ENCODE peak calls at places on chromosomes 13 and 19, in six cellular contexts. One of them, this sample, is unnamed.

GRCh38 chr19:3644351-3645066 is 17.9 kb upstream of the CACTIN start:
- DNase-seq in HFF-Myc: no peak
- DNase-seq in GM13976: no peak
- DNase-seq in fibroblast of pulmonary artery: peak; percentile 31
- DNase-seq in uterus: no peak
- DNase-seq in neural crest cell: no peak
- DNase-seq in this sample: no peak

GRCh38 chr13:34671136-34671535 is 270.9 kb upstream of the NBEA start:
- DNase-seq in HFF-Myc: no peak
- DNase-seq in uterus: no peak
- DNase-seq in neural crest cell: no peak
- DNase-seq in GM13976: no peak
- DNase-seq in fibroblast of pulmonary artery: no peak
- DNase-seq in this sample: no peak

GRCh38 chr19:47756953-47757608 is 11.7 kb downstream of the NOP53 start:
- DNase-seq in uterus: no peak
- DNase-seq in neural crest cell: no peak
- DNase-seq in HFF-Myc: no peak
- DNase-seq in fibroblast of pulmonary artery: no peak
- DNase-seq in GM13976: peak; percentile 8
- DNase-seq in this sample: no peak

GRCh38 chr19:8615813-8616596 is 5.5 kb upstream of the ADAMTS10 start:
- DNase-seq in fibroblast of pulmonary artery: peak; percentile 69
- DNase-seq in neural crest cell: peak; percentile 75
- DNase-seq in uterus: peak; percentile 38
- DNase-seq in GM13976: peak; percentile 67
- DNase-seq in HFF-Myc: no peak
- DNase-seq in this sample: peak; percentile 60

GRCh38 chr19:8831832-8832131 is 322 bp downstream of the ZNF558 start:
- DNase-seq in fibroblast of pulmonary artery: no peak
- DNase-seq in uterus: no peak
- DNase-seq in GM13976: no peak
- DNase-seq in HFF-Myc: no peak
- DNase-seq in neural crest cell: no peak
- DNase-seq in this sample: no peak

GRCh38 chr13:27969073-27969865 is at the start of gene CDX2:
- DNase-seq in HFF-Myc: no peak
- DNase-seq in GM13976: peak; percentile 21
- DNase-seq in uterus: no peak
- DNase-seq in fibroblast of pulmonary artery: no peak
- DNase-seq in neural crest cell: no peak
- DNase-seq in this sample: no peak

GRCh38 chr13:19172647-19173030 is 9.0 kb downstream of the TUBA3C start:
- DNase-seq in HFF-Myc: no peak
- DNase-seq in fibroblast of pulmonary artery: no peak
- DNase-seq in GM13976: no peak
- DNase-seq in neural crest cell: no peak
- DNase-seq in uterus: no peak
- DNase-seq in this sample: no peak

GRCh38 chr19:41308450-41309224 is 1.3 kb upstream of the CCDC97 start:
- DNase-seq in GM13976: peak; percentile 81
- DNase-seq in neural crest cell: peak; percentile 98
- DNase-seq in uterus: peak; percentile 95
- DNase-seq in fibroblast of pulmonary artery: peak; percentile 92
- DNase-seq in HFF-Myc: peak; percentile 85
- DNase-seq in this sample: peak; percentile 93

GRCh38 chr13:99948907-99949656 is 22.5 kb downstream of the ZIC5 start:
- DNase-seq in GM13976: no peak
- DNase-seq in fibroblast of pulmonary artery: no peak
- DNase-seq in neural crest cell: no peak
- DNase-seq in uterus: no peak
- DNase-seq in HFF-Myc: no peak
- DNase-seq in this sample: no peak

GRCh38 chr19:5560156-5560555 is 7.6 kb downstream of the TINCR start:
- DNase-seq in GM13976: no peak
- DNase-seq in HFF-Myc: no peak
- DNase-seq in uterus: no peak
- DNase-seq in fibroblast of pulmonary artery: no peak
- DNase-seq in neural crest cell: no peak
- DNase-seq in this sample: no peak

GRCh38 chr13:103243495-103243894 is 177.3 kb upstream of the SLC10A2 start:
- DNase-seq in HFF-Myc: no peak
- DNase-seq in fibroblast of pulmonary artery: no peak
- DNase-seq in uterus: no peak
- DNase-seq in GM13976: no peak
- DNase-seq in neural crest cell: no peak
- DNase-seq in this sample: no peak

GRCh38 chr13:28022848-28023518 is 34.5 kb upstream of the URAD start:
- DNase-seq in neural crest cell: peak; percentile 1
- DNase-seq in uterus: no peak
- DNase-seq in HFF-Myc: no peak
- DNase-seq in fibroblast of pulmonary artery: peak; percentile 16
- DNase-seq in GM13976: no peak
- DNase-seq in this sample: no peak

GRCh38 chr13:109821038-109821545 is 34.7 kb upstream of the IRS2 start:
- DNase-seq in fibroblast of pulmonary artery: no peak
- DNase-seq in HFF-Myc: no peak
- DNase-seq in uterus: no peak
- DNase-seq in GM13976: no peak
- DNase-seq in neural crest cell: no peak
- DNase-seq in this sample: no peak

GRCh38 chr19:6616011-6616410 is 25.1 kb upstream of the CD70 start:
- DNase-seq in HFF-Myc: no peak
- DNase-seq in GM13976: peak; percentile 40
- DNase-seq in uterus: no peak
- DNase-seq in fibroblast of pulmonary artery: peak; percentile 36
- DNase-seq in neural crest cell: no peak
- DNase-seq in this sample: peak; percentile 77

GRCh38 chr13:77893066-77893465 is 25.6 kb downstream of the EDNRB start:
- DNase-seq in GM13976: no peak
- DNase-seq in uterus: no peak
- DNase-seq in HFF-Myc: no peak
- DNase-seq in neural crest cell: peak; percentile 2
- DNase-seq in fibroblast of pulmonary artery: no peak
- DNase-seq in this sample: no peak

GRCh38 chr13:76326343-76326742 is 559.9 kb downstream of the KCTD12 start:
- DNase-seq in neural crest cell: no peak
- DNase-seq in HFF-Myc: no peak
- DNase-seq in GM13976: no peak
- DNase-seq in uterus: no peak
- DNase-seq in fibroblast of pulmonary artery: no peak
- DNase-seq in this sample: no peak

GRCh38 chr13:26112843-26113242 is 61.0 kb upstream of the SHISA2 start:
- DNase-seq in fibroblast of pulmonary artery: no peak
- DNase-seq in GM13976: no peak
- DNase-seq in HFF-Myc: no peak
- DNase-seq in neural crest cell: no peak
- DNase-seq in uterus: no peak
- DNase-seq in this sample: peak; percentile 2
- TF ChIP-seq CTCF in fibroblast of pulmonary artery: peak; percentile 7
- TF ChIP-seq CTCF in GM13976: no peak
- TF ChIP-seq CTCF in HFF-Myc: peak; percentile 16
- TF ChIP-seq CTCF in neural crest cell: peak; percentile 49
- TF ChIP-seq CTCF in uterus: no peak
- TF ChIP-seq CTCF in this sample: peak; percentile 38

GRCh38 chr13:97566907-97567306 is 132.9 kb downstream of the RAP2A start:
- DNase-seq in HFF-Myc: no peak
- DNase-seq in neural crest cell: no peak
- DNase-seq in fibroblast of pulmonary artery: no peak
- DNase-seq in uterus: no peak
- DNase-seq in GM13976: no peak
- DNase-seq in this sample: no peak
- TF ChIP-seq CTCF in HFF-Myc: no peak
- TF ChIP-seq CTCF in neural crest cell: no peak
- TF ChIP-seq CTCF in fibroblast of pulmonary artery: no peak
- TF ChIP-seq CTCF in uterus: no peak
- TF ChIP-seq CTCF in GM13976: no peak
- TF ChIP-seq CTCF in this sample: no peak

DNA sequence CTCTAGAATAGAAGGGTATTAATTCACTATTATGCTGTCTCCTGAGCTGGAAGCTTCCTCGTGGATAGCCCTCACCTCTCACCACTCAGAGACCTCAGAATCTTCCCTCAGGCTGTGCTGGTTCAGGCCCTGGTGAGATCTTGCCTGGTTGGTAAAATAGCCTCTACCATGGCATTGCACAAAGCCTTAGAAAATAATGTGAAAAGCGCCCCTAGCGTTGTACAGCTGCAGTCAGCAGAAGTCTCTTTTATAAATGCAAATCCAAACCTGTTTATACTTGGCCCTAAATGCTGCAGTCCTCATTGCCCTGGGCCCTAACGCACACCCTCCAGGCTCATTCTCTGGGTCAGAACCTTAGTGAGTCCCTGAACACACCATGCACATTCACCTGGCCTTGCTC is 150.9 kb downstream of the KCTD15 start:
- DNase-seq in GM13976: no peak
- DNase-seq in HFF-Myc: no peak
- DNase-seq in fibroblast of pulmonary artery: peak; percentile 1
- DNase-seq in uterus: no peak
- DNase-seq in neural crest cell: no peak
- DNase-seq in this sample: peak; percentile 18
- TF ChIP-seq CTCF in GM13976: no peak
- TF ChIP-seq CTCF in HFF-Myc: no peak
- TF ChIP-seq CTCF in fibroblast of pulmonary artery: peak; percentile 19
- TF ChIP-seq CTCF in uterus: no peak
- TF ChIP-seq CTCF in neural crest cell: no peak
- TF ChIP-seq CTCF in this sample: peak; percentile 4

GRCh38 chr13:108615241-108615640 is 14.2 kb upstream of the MYO16 start:
- DNase-seq in neural crest cell: no peak
- DNase-seq in HFF-Myc: no peak
- DNase-seq in uterus: no peak
- DNase-seq in fibroblast of pulmonary artery: no peak
- DNase-seq in GM13976: no peak
- DNase-seq in this sample: no peak

GRCh38 chr13:108606424-108606823 is 23.0 kb upstream of the MYO16 start:
- DNase-seq in fibroblast of pulmonary artery: no peak
- DNase-seq in uterus: no peak
- DNase-seq in HFF-Myc: no peak
- DNase-seq in GM13976: no peak
- DNase-seq in neural crest cell: no peak
- DNase-seq in this sample: no peak

GRCh38 chr13:108610517-108610916 is 18.9 kb upstream of the MYO16 start:
- DNase-seq in HFF-Myc: no peak
- DNase-seq in uterus: no peak
- DNase-seq in GM13976: no peak
- DNase-seq in fibroblast of pulmonary artery: no peak
- DNase-seq in neural crest cell: no peak
- DNase-seq in this sample: no peak

DNA sequence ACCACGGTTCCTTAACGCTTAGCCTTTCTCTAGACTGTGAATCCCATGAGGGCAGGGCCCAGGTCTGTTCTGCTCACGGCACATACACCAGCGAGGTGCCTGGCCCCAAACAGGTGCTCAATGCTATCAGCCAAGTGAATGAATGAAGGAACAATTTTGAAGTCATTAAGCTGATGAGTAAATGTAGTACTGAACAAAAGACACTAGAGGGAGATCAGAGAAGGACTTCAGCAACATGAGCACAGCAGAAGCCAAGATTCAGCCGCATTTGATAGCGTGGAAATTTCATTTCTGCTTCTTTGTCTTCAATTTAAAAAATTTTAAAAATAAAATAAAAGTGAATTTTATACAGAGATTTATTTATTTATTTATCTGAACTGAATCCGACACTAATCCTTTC is 20.1 kb upstream of the MYO16 start:
- DNase-seq in GM13976: no peak
- DNase-seq in fibroblast of pulmonary artery: peak; percentile 16
- DNase-seq in HFF-Myc: peak; percentile 20
- DNase-seq in neural crest cell: no peak
- DNase-seq in uterus: no peak
- DNase-seq in this sample: peak; percentile 53
- TF ChIP-seq CTCF in GM13976: no peak
- TF ChIP-seq CTCF in fibroblast of pulmonary artery: peak; percentile 21
- TF ChIP-seq CTCF in HFF-Myc: peak; percentile 45
- TF ChIP-seq CTCF in neural crest cell: peak; percentile 63
- TF ChIP-seq CTCF in uterus: peak; percentile 11
- TF ChIP-seq CTCF in this sample: peak; percentile 47

GRCh38 chr19:17859533-17860330 is at the start of gene RPL18A:
- DNase-seq in HFF-Myc: peak; percentile 99
- DNase-seq in uterus: peak; percentile 99
- DNase-seq in fibroblast of pulmonary artery: peak; percentile 100
- DNase-seq in neural crest cell: peak; percentile 93
- DNase-seq in GM13976: peak; percentile 98
- DNase-seq in this sample: peak; percentile 100
- TF ChIP-seq CTCF in HFF-Myc: peak; percentile 80
- TF ChIP-seq CTCF in uterus: peak; percentile 88
- TF ChIP-seq CTCF in fibroblast of pulmonary artery: peak; percentile 84
- TF ChIP-seq CTCF in neural crest cell: peak; percentile 74
- TF ChIP-seq CTCF in GM13976: peak; percentile 82
- TF ChIP-seq CTCF in this sample: peak; percentile 69

DNA sequence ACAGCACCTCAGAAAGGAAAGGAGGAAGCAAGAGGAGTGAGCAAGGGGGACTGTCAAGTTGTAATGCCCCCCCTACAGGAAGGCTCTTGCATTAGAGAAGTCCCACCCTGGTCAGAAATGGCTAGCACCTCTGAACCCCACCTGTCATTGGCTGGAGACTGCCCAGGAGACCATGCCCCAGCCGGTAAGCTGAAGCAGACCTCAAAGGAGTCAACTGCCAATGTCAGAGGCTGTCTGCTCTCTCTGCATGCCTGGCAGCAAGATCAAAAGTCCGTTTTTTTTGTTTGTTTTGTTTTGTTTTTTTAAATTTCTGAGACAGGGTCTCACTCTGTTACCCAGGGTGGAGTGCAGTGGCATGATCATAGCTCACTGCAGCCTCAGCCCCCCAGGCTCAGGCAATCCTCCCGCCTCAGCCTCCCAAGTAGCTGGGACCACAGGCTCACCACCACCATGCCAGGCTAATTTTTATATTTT is 8.1 kb upstream of the BCL3 start:
- DNase-seq in uterus: no peak
- DNase-seq in fibroblast of pulmonary artery: no peak
- DNase-seq in GM13976: no peak
- DNase-seq in HFF-Myc: no peak
- DNase-seq in neural crest cell: no peak
- DNase-seq in this sample: no peak
- TF ChIP-seq CTCF in uterus: no peak
- TF ChIP-seq CTCF in fibroblast of pulmonary artery: no peak
- TF ChIP-seq CTCF in GM13976: no peak
- TF ChIP-seq CTCF in HFF-Myc: no peak
- TF ChIP-seq CTCF in neural crest cell: no peak
- TF ChIP-seq CTCF in this sample: no peak

GRCh38 chr13:21075303-21076264 is 14.2 kb upstream of the LATS2 start:
- DNase-seq in fibroblast of pulmonary artery: no peak
- DNase-seq in HFF-Myc: no peak
- DNase-seq in neural crest cell: peak; percentile 55
- DNase-seq in GM13976: peak; percentile 65
- DNase-seq in uterus: no peak
- DNase-seq in this sample: no peak
- TF ChIP-seq CTCF in fibroblast of pulmonary artery: no peak
- TF ChIP-seq CTCF in HFF-Myc: no peak
- TF ChIP-seq CTCF in neural crest cell: no peak
- TF ChIP-seq CTCF in GM13976: no peak
- TF ChIP-seq CTCF in uterus: no peak
- TF ChIP-seq CTCF in this sample: no peak

DNA sequence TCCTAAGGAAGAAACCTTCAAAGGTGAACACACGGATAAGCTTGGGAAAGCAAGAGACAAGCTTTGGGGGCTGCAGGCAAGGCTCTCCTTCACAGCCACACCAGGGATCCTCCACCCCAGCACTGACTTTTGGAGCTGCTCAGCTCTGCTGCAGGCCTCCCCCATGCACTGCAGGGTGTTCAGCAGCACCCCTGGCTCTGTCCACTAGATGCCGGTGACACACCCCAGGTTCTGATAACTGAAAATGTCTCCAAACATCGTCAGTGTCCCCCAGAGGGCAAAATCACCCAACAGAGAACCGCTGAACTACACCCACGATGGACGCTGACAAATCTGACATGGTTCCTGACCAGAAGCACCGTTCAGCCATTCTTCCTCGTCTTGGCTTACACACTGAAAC is 90.5 kb downstream of the STK24 start:
- DNase-seq in uterus: no peak
- DNase-seq in HFF-Myc: no peak
- DNase-seq in GM13976: no peak
- DNase-seq in neural crest cell: no peak
- DNase-seq in fibroblast of pulmonary artery: no peak
- DNase-seq in this sample: no peak
- TF ChIP-seq CTCF in uterus: no peak
- TF ChIP-seq CTCF in HFF-Myc: no peak
- TF ChIP-seq CTCF in GM13976: no peak
- TF ChIP-seq CTCF in neural crest cell: no peak
- TF ChIP-seq CTCF in fibroblast of pulmonary artery: no peak
- TF ChIP-seq CTCF in this sample: no peak

This sample was measured in MCF 10A.